ENCODE peak calls at places on chromosomes 2 and 18, in ten cellular contexts. E is HL-60; H is activated T-helper 1 cell treated with anti-CD3 and anti-CD28 coated beads, Interleukin-12 subunit alpha, Interleukin-12 subunit beta, Interleukin-2, Interleukin-4 antibody, amounts not matched to agents 30 ng/mL and 10 ng/mL and 1 ng/mL, durations not matched to agents 14 hours and 24 hours and 36 hours; R is activated CD8-positive, alpha-beta memory T cell treated with anti-CD3 and anti-CD28 coated beads, Interleukin-2, amount 10 ng/mL, durations not matched to agents 7 days and 5 days; Q is Calu3; Z is effector CD4-positive, alpha-beta T cell; S is CD8-positive, alpha-beta T cell; K is stimulated activated CD8-positive, alpha-beta memory T cell treated with anti-CD3 and anti-CD28 coated beads, Interleukin-7, amount 100 ng/mL, for 4 hours; F is iris pigment epithelial cell; U is progenitor cell of endocrine pancreas. A is an unnamed sample.

GRCh38 chr2:12126325-12126724 is 379.9 kb downstream of the LPIN1 start:
- DNase-seq in E (no peak), H (no peak), R (no peak), Q (no peak), Z (no peak), S (no peak), K (no peak), F (no peak), U (no peak), A (no peak)

GRCh38 chr2:23541453-23542334 is 156.7 kb downstream of the KLHL29 start:
- DNase-seq in E (no peak), H (no peak), R (no peak), Q (no peak), Z (no peak), S (no peak), K (no peak), F (no peak), U (no peak), A (peak; percentile 79)

GRCh38 chr18:9694952-9695495 is 13.1 kb upstream of the RAB31 start:
- DNase-seq in E (no peak), H (no peak), R (no peak), Q (no peak), Z (no peak), S (no peak), K (no peak), F (no peak), U (no peak), A (peak; percentile 41)

GRCh38 chr2:73985318-73986084 is 791 bp downstream of the TET3 start:
- DNase-seq in E (peak; percentile 85), H (no peak), R (peak; percentile 68), Q (peak; percentile 28), Z (peak; percentile 48), S (peak; percentile 69), K (peak; percentile 82), F (no peak), U (peak; percentile 37), A (no peak)

GRCh38 chr2:56130463-56131070 is 53.2 kb upstream of the CCDC85A start:
- DNase-seq in E (peak; percentile 3), H (no peak), R (no peak), Q (peak; percentile 49), Z (no peak), S (no peak), K (no peak), F (peak; percentile 61), U (no peak), A (peak; percentile 63)

GRCh38 chr2:72794572-72794971 is 31.3 kb downstream of the EXOC6B start:
- DNase-seq in E (no peak), H (no peak), R (no peak), Q (no peak), Z (no peak), S (no peak), K (no peak), F (peak; percentile 25), U (no peak), A (no peak)

GRCh38 chr2:183207110-183207509 is 82.9 kb downstream of the NUP35 start:
- DNase-seq in E (no peak), H (no peak), R (no peak), Q (no peak), Z (no peak), S (no peak), K (no peak), F (peak; percentile 70), U (no peak), A (peak; percentile 80)

GRCh38 chr2:24558781-24559540 is 67.9 kb downstream of the NCOA1 start:
- DNase-seq in E (no peak), H (no peak), R (no peak), Q (no peak), Z (no peak), S (no peak), K (no peak), F (no peak), U (no peak), A (no peak)

GRCh38 chr18:65938592-65939372 is 188.0 kb downstream of the CDH7 start:
- DNase-seq in E (peak; percentile 8), H (no peak), R (no peak), Q (peak; percentile 43), Z (no peak), S (no peak), K (no peak), F (peak; percentile 24), U (no peak), A (peak; percentile 69)

GRCh38 chr2:153819501-153819900 is 52.2 kb upstream of the GALNT13 start:
- DNase-seq in E (no peak), H (no peak), R (no peak), Q (no peak), Z (no peak), S (no peak), K (no peak), F (no peak), U (no peak), A (peak; percentile 56)

GRCh38 chr18:54240629-54241107 is 16.2 kb upstream of the MBD2 start:
- DNase-seq in E (peak; percentile 91), H (no peak), R (no peak), Q (no peak), Z (no peak), S (no peak), K (no peak), F (peak; percentile 57), U (no peak), A (peak; percentile 54)

GRCh38 chr2:110854355-110855081 is 122.1 kb downstream of the ACOXL start:
- DNase-seq in E (no peak), H (no peak), R (peak; percentile 40), Q (no peak), Z (no peak), S (no peak), K (no peak), F (no peak), U (no peak), A (no peak)

GRCh38 chr18:58454406-58455061 is 174.4 kb downstream of the ALPK2 start:
- DNase-seq in E (no peak), H (no peak), R (no peak), Q (no peak), Z (no peak), S (no peak), K (no peak), F (no peak), U (no peak), A (no peak)

GRCh38 chr2:239445771-239446524 is 45.1 kb upstream of the HDAC4 start:
- DNase-seq in E (no peak), H (no peak), R (no peak), Q (no peak), Z (no peak), S (no peak), K (no peak), F (no peak), U (no peak), A (no peak)

GRCh38 chr2:140177081-140177480 is 1396.9 kb upstream of the NXPH2 start:
- DNase-seq in E (no peak), H (no peak), R (no peak), Q (no peak), Z (no peak), S (no peak), K (no peak), F (no peak), U (no peak), A (no peak)

GRCh38 chr2:104853401-104853925 is 452 bp upstream of the POU3F3 start:
- DNase-seq in E (no peak), H (no peak), R (no peak), Q (no peak), Z (no peak), S (no peak), K (no peak), F (no peak), U (no peak), A (no peak)

GRCh38 chr2:233807215-233807865 is 29.2 kb downstream of the MROH2A start:
- DNase-seq in E (no peak), H (no peak), R (peak; percentile 31), Q (peak; percentile 13), Z (no peak), S (peak; percentile 41), K (no peak), F (peak; percentile 3), U (peak; percentile 4), A (peak; percentile 47)

GRCh38 chr2:30450025-30450424 is 3.0 kb downstream of the LCLAT1 start:
- DNase-seq in E (no peak), H (no peak), R (no peak), Q (peak; percentile 34), Z (no peak), S (no peak), K (no peak), F (no peak), U (no peak), A (no peak)

GRCh38 chr2:74816540-74817331 is 17.2 kb upstream of the HK2 start:
- DNase-seq in E (no peak), H (no peak), R (no peak), Q (no peak), Z (no peak), S (no peak), K (no peak), F (no peak), U (no peak), A (no peak)

GRCh38 chr18:54119524-54120019 is 104.9 kb downstream of the MBD2 start:
- DNase-seq in E (peak; percentile 34), H (peak; percentile 13), R (no peak), Q (peak; percentile 35), Z (no peak), S (no peak), K (no peak), F (peak; percentile 68), U (no peak), A (no peak)

GRCh38 chr2:138042311-138042710 is 78.0 kb downstream of the HNMT start:
- DNase-seq in E (no peak), H (no peak), R (no peak), Q (no peak), Z (no peak), S (no peak), K (no peak), F (no peak), U (no peak), A (no peak)